ENCODE peak calls at places on chromosomes 13 and 19, in six cellular contexts. E, G, U, P, O and A are unnamed samples.

GRCh38 chr13:23758783-23759527 is 130.2 kb downstream of the MIPEP start:
- DNase-seq in E (no peak), G (peak), U (no peak), P (no peak), O (no peak), A (no peak)

GRCh38 chr13:95660981-95661581 is 15.9 kb upstream of the DNAJC3 start:
- DNase-seq in E (no peak), G (peak), U (no peak), P (no peak), O (no peak), A (no peak)

GRCh38 chr19:35757231-35757748 is 461 bp upstream of the HSPB6 start:
- DNase-seq in E (no peak), G (peak), U (peak), P (peak), O (peak), A (peak)

GRCh38 chr13:26914624-26915023 is 154.0 kb upstream of the GPR12 start:
- DNase-seq in E (no peak), G (peak), U (no peak), P (no peak), O (no peak), A (no peak)

GRCh38 chr19:49614096-49614857 is 23.3 kb downstream of the PRR12 start:
- DNase-seq in E (no peak), G (peak), U (no peak), P (no peak), O (no peak), A (no peak)

GRCh38 chr19:2503521-2504109 is 27.7 kb downstream of the GADD45B start:
- DNase-seq in E (peak), G (peak), U (no peak), P (no peak), O (no peak), A (no peak)

GRCh38 chr13:92221916-92222315 is 823.5 kb downstream of the GPC5 start:
- DNase-seq in E (no peak), G (no peak), U (no peak), P (no peak), O (no peak), A (no peak)

GRCh38 chr13:83819611-83820010 is 62.7 kb downstream of the SLITRK1 start:
- DNase-seq in E (no peak), G (no peak), U (no peak), P (no peak), O (no peak), A (no peak)

GRCh38 chr13:75550159-75550567 is 572 bp downstream of the UCHL3 start:
- DNase-seq in E (no peak), G (peak), U (peak), P (peak), O (peak), A (peak)

GRCh38 chr13:102596147-102597028 is at the start of gene TPP2:
- DNase-seq in E (peak), G (peak), U (peak), P (peak), O (peak), A (peak)

GRCh38 chr13:32153056-32153455 is 121.5 kb downstream of the FRY start:
- DNase-seq in E (no peak), G (peak), U (no peak), P (no peak), O (no peak), A (no peak)

GRCh38 chr19:9793051-9793591 is 24.6 kb upstream of the ZNF846 start:
- DNase-seq in E (peak), G (peak), U (peak), P (no peak), O (peak), A (peak)

GRCh38 chr19:11814707-11815050 is 606 bp downstream of the ZNF440 start:
- DNase-seq in E (no peak), G (peak), U (peak), P (no peak), O (peak), A (no peak)

GRCh38 chr13:53439439-53440225 is 411.0 kb downstream of the OLFM4 start:
- DNase-seq in E (no peak), G (no peak), U (no peak), P (no peak), O (no peak), A (no peak)

GRCh38 chr13:69601661-69602060 is 506.0 kb upstream of the ATXN8OS start:
- DNase-seq in E (no peak), G (no peak), U (no peak), P (no peak), O (no peak), A (no peak)

GRCh38 chr19:43908659-43909058 is 26.4 kb downstream of the ZNF45 start:
- DNase-seq in E (no peak), G (no peak), U (no peak), P (no peak), O (no peak), A (no peak)

GRCh38 chr19:17468302-17469091 is 1.8 kb upstream of the SLC27A1 start:
- DNase-seq in E (peak), G (peak), U (peak), P (peak), O (peak), A (peak)

GRCh38 chr13:93776936-93777335 is 550.3 kb downstream of the GPC6 start:
- DNase-seq in E (no peak), G (peak), U (no peak), P (no peak), O (no peak), A (no peak)

GRCh38 chr19:15570420-15570819 is 44.6 kb upstream of the CYP4F8 start:
- DNase-seq in E (no peak), G (no peak), U (no peak), P (no peak), O (no peak), A (no peak)

GRCh38 chr13:41058229-41059070 is 2.9 kb upstream of the WBP4 start:
- DNase-seq in E (no peak), G (no peak), U (no peak), P (no peak), O (no peak), A (peak)
- H3K27ac ChIP-seq in E (peak), G (peak), U (no peak), P (peak), O (peak), A (peak)

GRCh38 chr13:36819811-36820140 is 754 bp downstream of the RFXAP start:
- DNase-seq in E (no peak), G (peak), U (no peak), P (no peak), O (no peak), A (peak)
- H3K27ac ChIP-seq in E (peak), G (no peak), U (peak), P (no peak), O (peak), A (no peak)

DNA sequence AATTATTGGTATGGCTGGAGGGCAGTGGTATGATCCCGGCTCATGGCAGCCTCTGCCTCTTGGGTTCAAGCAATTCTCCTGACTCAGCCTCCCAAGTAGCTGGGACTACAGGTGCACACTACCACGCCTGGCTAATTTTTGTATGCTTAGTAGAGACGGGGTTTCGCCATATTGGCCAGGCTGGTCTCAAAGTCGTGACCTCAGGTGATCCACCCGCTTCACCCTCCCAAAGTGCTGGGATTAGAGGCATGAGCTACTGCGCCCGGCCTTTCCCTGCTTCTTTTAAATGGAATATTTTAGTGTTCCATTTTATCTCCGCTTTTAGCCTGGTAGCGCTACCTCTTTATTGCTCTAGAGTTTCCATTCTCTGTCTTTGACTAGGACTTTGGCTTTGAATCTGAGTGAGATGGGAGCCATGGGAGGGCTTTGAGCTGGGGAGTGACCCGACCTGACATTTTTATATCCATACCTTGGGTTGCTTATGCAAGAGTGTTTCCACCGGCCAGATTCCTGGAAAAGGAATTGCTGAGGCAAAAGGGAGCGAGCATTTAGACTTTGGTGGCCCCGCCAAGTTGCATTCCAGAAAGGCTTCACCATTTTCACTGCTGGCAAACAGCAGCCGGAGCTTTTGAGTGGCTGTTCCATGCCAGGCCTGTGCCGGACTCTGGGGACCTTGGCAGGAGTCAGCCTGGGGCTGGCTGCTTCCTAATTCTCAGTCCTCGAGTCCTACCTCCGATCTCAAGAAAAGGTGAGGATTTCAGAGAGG is 22.9 kb downstream of the BICRA start:
- DNase-seq in E (no peak), G (peak), U (no peak), P (no peak), O (no peak), A (no peak)
- H3K27ac ChIP-seq in E (no peak), G (no peak), U (no peak), P (no peak), O (peak), A (no peak)

DNA sequence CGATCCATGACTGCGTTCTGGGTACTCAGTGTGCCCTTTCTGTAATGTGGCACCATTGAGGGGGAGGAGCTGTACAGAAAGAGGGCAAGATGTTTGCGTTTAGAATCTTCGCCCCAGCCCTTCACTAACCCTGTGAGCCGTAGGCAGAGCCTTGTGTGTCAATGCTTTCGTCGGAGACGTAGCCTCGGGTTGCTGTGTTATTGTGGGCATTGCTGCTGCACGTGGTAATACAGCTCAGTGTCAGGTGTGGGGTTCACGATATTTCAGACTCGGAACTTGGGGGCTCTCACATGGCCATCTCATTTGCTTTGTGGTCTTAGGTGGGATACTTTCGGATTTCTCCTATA is 6.1 kb downstream of the RPS9 start:
- DNase-seq in E (no peak), G (no peak), U (no peak), P (no peak), O (no peak), A (no peak)
- H3K27ac ChIP-seq in E (peak), G (peak), U (peak), P (no peak), O (peak), A (no peak)